ENCODE peak calls at places on chromosomes 5 and 9, in five cellular contexts. A, B, M, L and I are unnamed samples.

GRCh38 chr5:151087475-151087874 is 6.6 kb upstream of the TNIP1 start:
- DNase-seq in A (no peak), B (no peak), M (no peak), L (no peak), I (no peak)

GRCh38 chr5:135062216-135063055 is 28.4 kb upstream of the PITX1 start:
- DNase-seq in A (no peak), B (no peak), M (peak), L (no peak), I (no peak)

GRCh38 chr9:103757062-103757461 is 337.0 kb upstream of the SMC2 start:
- DNase-seq in A (no peak), B (no peak), M (no peak), L (no peak), I (no peak)

GRCh38 chr5:113343343-113343742 is 91.4 kb downstream of the TSSK1B start:
- DNase-seq in A (no peak), B (no peak), M (no peak), L (no peak), I (no peak)

GRCh38 chr5:82387819-82388166 is 109.6 kb upstream of the RPS23 start:
- DNase-seq in A (no peak), B (no peak), M (no peak), L (no peak), I (no peak)

GRCh38 chr5:36240779-36241635 is 718 bp downstream of the NADK2 start:
- DNase-seq in A (no peak), B (peak), M (peak), L (peak), I (peak)

GRCh38 chr5:172479034-172479783 is 24.9 kb upstream of the SH3PXD2B start:
- DNase-seq in A (peak), B (peak), M (peak), L (peak), I (peak)

GRCh38 chr9:90805006-90805993 is 3.7 kb downstream of the SYK start:
- DNase-seq in A (no peak), B (no peak), M (no peak), L (no peak), I (no peak)

GRCh38 chr5:135264451-135265445 is 134.3 kb downstream of the MACROH2A1 start:
- DNase-seq in A (no peak), B (no peak), M (no peak), L (no peak), I (no peak)

GRCh38 chr5:172548981-172549707 is 91.9 kb upstream of the NEURL1B start:
- DNase-seq in A (no peak), B (no peak), M (peak), L (no peak), I (no peak)

GRCh38 chr5:89968870-89969472 is 440.6 kb downstream of the CETN3 start:
- DNase-seq in A (no peak), B (peak), M (no peak), L (no peak), I (no peak)

GRCh38 chr5:164600166-164600715 is 1094.8 kb downstream of the MAT2B start:
- DNase-seq in A (no peak), B (no peak), M (no peak), L (no peak), I (no peak)

GRCh38 chr9:129182625-129183494 is 4.8 kb upstream of the IER5L start:
- DNase-seq in A (no peak), B (no peak), M (no peak), L (peak), I (no peak)

GRCh38 chr5:132471944-132472343 is 18.6 kb downstream of the IRF1 start:
- DNase-seq in A (no peak), B (no peak), M (peak), L (no peak), I (peak)

GRCh38 chr5:137730331-137730730 is 5.6 kb downstream of the KLHL3 start:
- DNase-seq in A (no peak), B (no peak), M (no peak), L (no peak), I (no peak)

GRCh38 chr5:54553659-54554207 is 36.2 kb downstream of the SNX18 start:
- DNase-seq in A (no peak), B (no peak), M (no peak), L (no peak), I (no peak)

GRCh38 chr5:165334186-165334585 is 1828.8 kb downstream of the MAT2B start:
- DNase-seq in A (no peak), B (no peak), M (no peak), L (no peak), I (no peak)

GRCh38 chr5:52808316-52808901 is 20.7 kb downstream of the ITGA1 start:
- DNase-seq in A (no peak), B (no peak), M (no peak), L (no peak), I (no peak)

GRCh38 chr5:174951151-174951780 is 226.9 kb downstream of the MSX2 start:
- DNase-seq in A (peak), B (peak), M (no peak), L (peak), I (no peak)

GRCh38 chr9:93473411-93473810 is 20.0 kb upstream of the FAM120AOS start:
- DNase-seq in A (no peak), B (no peak), M (no peak), L (no peak), I (no peak)

GRCh38 chr9:20728493-20729220 is 44.6 kb downstream of the FOCAD start:
- DNase-seq in A (no peak), B (peak), M (no peak), L (no peak), I (no peak)

GRCh38 chr5:179151521-179152118 is 91.4 kb downstream of the ZNF354C start:
- DNase-seq in A (no peak), B (no peak), M (no peak), L (no peak), I (no peak)

GRCh38 chr9:100720922-100721321 is 143.0 kb downstream of the CAVIN4 start:
- DNase-seq in A (no peak), B (no peak), M (no peak), L (no peak), I (no peak)

GRCh38 chr9:21696411-21696865 is 106.0 kb upstream of the MTAP start:
- DNase-seq in A (no peak), B (no peak), M (no peak), L (peak), I (no peak)

GRCh38 chr5:67350600-67351315 is 154.2 kb upstream of the CD180 start:
- DNase-seq in A (no peak), B (no peak), M (peak), L (no peak), I (no peak)

GRCh38 chr9:33165263-33166151 is 1.6 kb downstream of the B4GALT1 start:
- DNase-seq in A (no peak), B (peak), M (peak), L (no peak), I (no peak)

GRCh38 chr5:111948517-111948916 is 191.5 kb upstream of the NREP start:
- DNase-seq in A (peak), B (no peak), M (no peak), L (no peak), I (no peak)

GRCh38 chr5:95812100-95812472 is 10.4 kb downstream of the GLRX start:
- DNase-seq in A (no peak), B (no peak), M (no peak), L (no peak), I (no peak)

GRCh38 chr5:88683506-88684135 is 199.4 kb downstream of the MEF2C start:
- DNase-seq in A (no peak), B (no peak), M (no peak), L (peak), I (no peak)

GRCh38 chr9:93562157-93562556 is 14.2 kb upstream of the PHF2 start:
- DNase-seq in A (no peak), B (peak), M (no peak), L (no peak), I (peak)

GRCh38 chr9:133976888-133977287 is 15.2 kb downstream of the VAV2 start:
- DNase-seq in A (no peak), B (no peak), M (peak), L (no peak), I (no peak)

GRCh38 chr5:178284095-178284675 is 51.6 kb upstream of the PHYKPL start:
- DNase-seq in A (peak), B (no peak), M (no peak), L (peak), I (no peak)

GRCh38 chr9:98654247-98654646 is 54.5 kb downstream of the GABBR2 start:
- DNase-seq in A (no peak), B (no peak), M (no peak), L (no peak), I (no peak)

GRCh38 chr5:78060421-78060820 is 234.1 kb downstream of the AP3B1 start:
- DNase-seq in A (no peak), B (no peak), M (no peak), L (no peak), I (no peak)

GRCh38 chr9:89877051-89878002 is 272.5 kb downstream of the GADD45G start:
- DNase-seq in A (no peak), B (no peak), M (peak), L (no peak), I (peak)

GRCh38 chr5:131262953-131263541 is 806 bp upstream of the CDC42SE2 start:
- DNase-seq in A (no peak), B (no peak), M (no peak), L (peak), I (no peak)

GRCh38 chr9:129761293-129761900 is 8.6 kb upstream of the PTGES start:
- DNase-seq in A (no peak), B (no peak), M (no peak), L (no peak), I (no peak)

GRCh38 chr9:74858753-74859414 is 28.8 kb downstream of the TRPM6 start:
- DNase-seq in A (no peak), B (no peak), M (no peak), L (no peak), I (no peak)

GRCh38 chr5:180815241-180816031 is 12.8 kb upstream of the MGAT1 start:
- DNase-seq in A (no peak), B (no peak), M (no peak), L (no peak), I (no peak)

GRCh38 chr5:180818942-180819341 is 16.3 kb upstream of the MGAT1 start:
- DNase-seq in A (no peak), B (no peak), M (no peak), L (no peak), I (no peak)

GRCh38 chr5:180818275-180818674 is 15.7 kb upstream of the MGAT1 start:
- DNase-seq in A (no peak), B (no peak), M (no peak), L (no peak), I (peak)

GRCh38 chr5:180817847-180818246 is 15.2 kb upstream of the MGAT1 start:
- DNase-seq in A (no peak), B (no peak), M (no peak), L (no peak), I (peak)

DNA sequence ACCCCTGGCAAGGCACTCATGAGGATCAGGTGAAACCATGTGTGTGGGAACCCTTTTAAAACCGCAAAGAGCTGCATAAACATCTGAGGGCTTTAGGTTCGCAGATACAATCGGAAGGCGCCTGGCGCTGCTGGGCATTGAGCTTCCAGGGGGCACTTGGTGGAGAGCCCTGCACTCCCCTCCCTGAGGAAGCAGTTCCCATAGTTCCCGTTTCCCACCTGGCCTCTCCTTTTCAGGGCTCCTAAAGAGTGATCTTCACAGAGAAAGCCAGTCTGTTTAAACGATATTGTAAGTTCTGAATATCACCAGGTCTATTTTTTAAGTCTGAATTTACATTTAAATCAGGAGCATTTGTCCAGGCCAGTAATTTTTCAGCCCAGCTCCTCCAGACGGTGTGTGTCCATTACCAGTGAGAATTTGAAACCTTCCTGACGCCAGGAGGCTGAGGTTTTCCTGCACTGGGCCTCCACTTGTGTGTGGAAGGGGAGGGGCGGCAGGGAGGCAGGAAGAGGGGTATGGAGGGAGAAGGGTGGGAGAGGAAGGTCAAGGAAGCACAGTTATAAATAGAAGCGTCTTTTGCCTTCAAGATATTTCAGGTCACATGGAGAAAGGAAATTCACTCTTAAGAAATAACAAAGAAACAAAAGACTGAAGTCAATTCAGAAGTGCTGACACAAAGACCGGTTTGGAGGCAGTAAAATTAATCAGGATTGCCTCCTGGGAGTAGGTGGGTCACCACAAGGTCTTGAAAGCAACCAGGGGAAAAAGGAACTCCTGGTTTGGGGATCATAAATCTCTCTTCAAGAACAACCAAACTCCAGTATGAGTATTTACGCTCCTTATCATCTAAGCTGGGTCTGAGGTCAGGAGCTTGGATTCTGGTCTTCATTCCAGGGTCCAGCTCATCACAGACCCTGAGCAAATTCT is 14.3 kb upstream of the MGAT1 start:
- DNase-seq in A (no peak), B (no peak), M (no peak), L (no peak), I (peak)
- TF ChIP-seq POLR2AphosphoS5 in A (no peak), B (no peak), M (no peak), L (no peak), I (no peak)

DNA sequence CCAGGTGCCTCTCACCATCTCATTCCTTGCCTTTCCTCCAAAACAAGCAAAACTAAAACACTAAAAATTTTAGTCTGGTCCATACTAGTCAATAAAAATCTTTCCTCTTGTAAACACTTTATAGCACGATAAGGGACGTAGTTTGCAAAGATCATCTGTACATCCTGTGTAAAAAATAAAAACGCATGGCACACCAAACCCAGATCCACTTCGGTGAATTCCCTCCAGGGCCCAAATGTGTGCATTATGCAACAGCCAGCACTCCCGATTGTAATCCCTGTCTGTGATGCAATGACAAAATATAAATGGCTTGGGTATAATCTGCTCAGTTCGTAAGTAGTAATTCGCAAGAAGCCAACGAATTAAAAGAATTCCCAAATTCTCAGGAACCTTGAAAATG is 1.4 kb downstream of the FAM169A start:
- DNase-seq in A (no peak), B (no peak), M (no peak), L (no peak), I (no peak)
- H3K4me3 ChIP-seq in A (peak), B (peak), M (peak), L (peak), I (peak)

GRCh38 chr5:142259758-142260157 is 65.1 kb downstream of the SPRY4 start:
- DNase-seq in A (no peak), B (no peak), M (no peak), L (no peak), I (peak)

GRCh38 chr5:142250119-142250518 is 74.7 kb downstream of the SPRY4 start:
- DNase-seq in A (no peak), B (no peak), M (no peak), L (no peak), I (no peak)

GRCh38 chr5:142253938-142254895 is 70.6 kb downstream of the SPRY4 start:
- DNase-seq in A (no peak), B (no peak), M (no peak), L (no peak), I (no peak)

GRCh38 chr5:142255831-142256230 is 69.0 kb downstream of the SPRY4 start:
- DNase-seq in A (no peak), B (no peak), M (no peak), L (no peak), I (no peak)
- TF ChIP-seq POLR2AphosphoS5 in A (no peak), B (no peak), M (no peak), L (no peak), I (no peak)

GRCh38 chr9:126063326-126063725 is 263.3 kb upstream of the MVB12B start:
- DNase-seq in A (no peak), B (no peak), M (no peak), L (no peak), I (no peak)
- H3K4me3 ChIP-seq in A (no peak), B (no peak), M (no peak), L (no peak), I (no peak)

DNA sequence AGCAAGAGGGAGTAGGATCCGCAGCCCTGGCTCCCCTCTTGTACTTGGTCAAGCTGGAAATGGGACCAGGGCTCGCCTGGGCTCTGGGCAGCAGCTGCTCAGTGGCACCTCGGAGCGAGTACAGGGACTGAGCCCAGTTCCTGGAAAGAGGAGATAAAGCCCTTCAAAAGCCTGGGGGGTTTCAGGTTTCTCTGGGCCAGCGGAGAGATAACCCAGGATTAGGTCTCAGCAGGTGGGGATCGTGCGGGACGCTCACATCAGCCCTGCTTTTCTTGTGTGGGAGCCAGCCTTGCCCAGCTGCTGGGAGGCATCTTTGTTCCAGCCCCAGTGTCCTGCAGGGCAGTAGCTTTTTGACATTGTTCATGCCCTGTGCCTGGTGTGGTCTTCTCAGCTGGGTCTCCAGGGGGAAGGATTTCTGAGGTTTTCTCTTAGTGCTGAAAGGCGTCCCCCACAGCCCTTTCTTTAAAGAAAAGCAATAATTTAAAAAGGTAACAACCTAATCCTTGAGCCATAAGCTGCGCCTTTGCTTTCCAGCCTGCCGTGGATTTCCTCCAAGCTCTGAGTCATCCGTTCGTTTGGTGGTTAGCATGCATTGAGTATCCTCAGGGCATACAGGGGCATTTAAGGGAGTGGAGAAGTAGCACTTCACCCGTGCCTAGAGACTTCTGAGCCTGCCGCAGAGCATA is 657 bp upstream of the TNC start:
- DNase-seq in A (peak), B (peak), M (peak), L (peak), I (no peak)
- TF ChIP-seq POLR2AphosphoS5 in A (no peak), B (peak), M (no peak), L (no peak), I (no peak)

GRCh38 chr9:35488566-35489312 is 1.2 kb upstream of the RUSC2 start:
- DNase-seq in A (no peak), B (no peak), M (no peak), L (peak), I (no peak)

GRCh38 chr9:35490155-35490909 is 421 bp downstream of the RUSC2 start:
- DNase-seq in A (no peak), B (peak), M (peak), L (peak), I (no peak)

GRCh38 chr9:35488019-35488418 is 1.9 kb upstream of the RUSC2 start:
- DNase-seq in A (no peak), B (no peak), M (no peak), L (no peak), I (no peak)

GRCh38 chr9:35489313-35490154 is at the start of gene RUSC2:
- DNase-seq in A (peak), B (peak), M (peak), L (peak), I (peak)

GRCh38 chr9:35490910-35491465 is 1.1 kb downstream of the RUSC2 start:
- DNase-seq in A (no peak), B (no peak), M (no peak), L (peak), I (no peak)
- H3K4me3 ChIP-seq in A (peak), B (peak), M (peak), L (peak), I (peak)

GRCh38 chr5:176339304-176339703 is 22.3 kb downstream of the KIAA1191 start:
- DNase-seq in A (no peak), B (no peak), M (no peak), L (no peak), I (no peak)

GRCh38 chr5:176337913-176338312 is 23.7 kb downstream of the KIAA1191 start:
- DNase-seq in A (no peak), B (no peak), M (no peak), L (no peak), I (no peak)

DNA sequence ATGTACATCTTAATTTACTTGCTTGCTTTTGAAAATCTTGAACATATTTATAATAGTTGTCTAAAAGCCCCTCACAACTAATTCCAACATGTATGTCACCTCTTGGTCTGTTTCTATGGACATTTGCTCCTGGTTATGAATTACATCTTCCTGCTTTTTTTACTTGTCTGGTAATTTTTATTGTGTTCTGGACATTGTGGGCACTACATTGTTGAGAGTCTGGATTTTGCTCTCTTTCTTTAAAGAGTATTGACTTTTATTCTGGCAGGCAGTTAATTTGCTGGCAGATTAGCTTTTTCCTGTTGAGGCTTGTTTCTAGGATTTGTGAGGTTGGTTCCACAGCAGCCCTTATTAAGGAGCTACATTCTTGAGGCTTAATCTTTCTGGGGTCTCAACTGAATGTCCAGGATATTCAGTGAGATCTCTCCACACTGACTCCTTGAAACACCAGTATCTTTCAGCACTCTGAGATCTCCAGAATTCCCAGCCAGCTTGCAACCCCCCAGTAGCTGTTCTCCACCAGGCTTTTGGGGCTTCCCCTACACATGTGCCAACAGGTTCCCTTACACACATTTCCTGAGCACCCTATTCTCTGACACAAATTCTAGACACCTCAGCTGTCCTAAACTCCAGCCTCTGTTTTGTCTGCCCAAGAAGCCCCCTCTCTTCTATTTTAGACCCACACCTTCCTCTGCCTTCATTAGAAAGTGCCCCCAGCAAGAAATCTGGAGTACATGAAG is 27.4 kb downstream of the KIAA1191 start:
- DNase-seq in A (no peak), B (no peak), M (no peak), L (no peak), I (no peak)
- TF ChIP-seq POLR2AphosphoS5 in A (no peak), B (no peak), M (no peak), L (no peak), I (no peak)

GRCh38 chr9:122225323-122226141 is 3.2 kb downstream of the LHX6 start:
- DNase-seq in A (no peak), B (no peak), M (no peak), L (no peak), I (no peak)
- H3K4me3 ChIP-seq in A (no peak), B (no peak), M (no peak), L (peak), I (peak)